ENCODE peak calls at places on chromosomes 11 and 22, in seven cellular contexts. H is upper lobe of left lung, D is neural crest cell, Z is NCI-H748 treated with DMSO at 0.1 percent for 48 hours, T is GM12891, N is HS-5, E is posterior vena cava. K is an unnamed sample.

GRCh38 chr11:61966673-61967176 is 709 bp downstream of the FTH1 start:
- DNase-seq in H (no peak), T (no peak), D (no peak), N (no peak), E (no peak), Z (no peak), K (no peak)

GRCh38 chr11:94144233-94144632 is 15.6 kb downstream of the PANX1 start:
- DNase-seq in E (no peak), N (no peak), Z (no peak), T (no peak), H (no peak), D (no peak), K (no peak)

GRCh38 chr11:45876401-45876800 is 9.1 kb upstream of the MAPK8IP1 start:
- DNase-seq in H (no peak), Z (no peak), N (no peak), E (no peak), T (no peak), D (no peak), K (no peak)

GRCh38 chr11:109120341-109120740 is 301.6 kb upstream of the C11orf87 start:
- DNase-seq in T (no peak), Z (no peak), H (no peak), N (no peak), E (no peak), D (no peak), K (no peak)

GRCh38 chr11:13837286-13837685 is 125.2 kb upstream of the SPON1 start:
- DNase-seq in H (no peak), E (no peak), Z (no peak), N (peak; percentile 14), D (no peak), T (no peak), K (no peak)

GRCh38 chr22:28029201-28029948 is 110.3 kb upstream of the PITPNB start:
- DNase-seq in D (no peak), H (no peak), T (no peak), Z (peak; percentile 63), E (no peak), N (no peak), K (no peak)

GRCh38 chr11:46895821-46896220 is 22.5 kb downstream of the LRP4 start:
- DNase-seq in E (peak; percentile 51), N (no peak), Z (no peak), T (no peak), H (peak; percentile 56), D (no peak), K (no peak)

GRCh38 chr11:64661622-64662021 is 61.4 kb downstream of the NRXN2 start:
- DNase-seq in D (no peak), N (no peak), T (no peak), Z (no peak), E (no peak), H (no peak), K (no peak)

GRCh38 chr22:22703715-22704114 is 59.3 kb downstream of the GGTLC2 start:
- DNase-seq in D (no peak), E (no peak), Z (no peak), N (no peak), T (no peak), H (no peak), K (no peak)

GRCh38 chr22:38873469-38874411 is 1.7 kb upstream of the CBX6 start:
- DNase-seq in E (peak; percentile 55), H (no peak), Z (peak; percentile 55), T (no peak), N (no peak), D (no peak), K (no peak)